ENCODE peak calls at places on chromosome 7, in eight cellular contexts. H is GM12878, A is HepG2, D is transverse colon, O is sigmoid colon, R is upper lobe of left lung, Y is SK-N-SH, P is K562. Q is an unnamed sample.
A peak's percentile ranks its signal among the peaks of the same experiment; 100 is the strongest.

GRCh38 chr7:138324905-138325304 is 135.2 kb upstream of the TRIM24 start:
- DNase-seq in H (no peak), A (no peak), D (no peak), O (no peak), R (no peak), Y (no peak), P (no peak), Q (no peak)

GRCh38 chr7:87128883-87129282 is 23.4 kb upstream of the DMTF1 start:
- DNase-seq in H (no peak), A (no peak), D (no peak), O (no peak), R (no peak), Y (no peak), P (peak; percentile 74), Q (no peak)

GRCh38 chr7:4774804-4775280 is 581 bp upstream of the AP5Z1 start:
- DNase-seq in H (no peak), A (peak; percentile 48), D (no peak), O (no peak), R (peak; percentile 54), Y (peak; percentile 72), P (peak; percentile 39), Q (peak; percentile 40)

GRCh38 chr7:142571581-142571980 is 177.7 kb upstream of the PRSS1 start:
- DNase-seq in H (no peak), A (no peak), D (no peak), O (no peak), R (no peak), Y (no peak), P (no peak), Q (no peak)

GRCh38 chr7:52088008-52088787 is 771.6 kb upstream of the COBL start:
- DNase-seq in H (no peak), A (no peak), D (no peak), O (no peak), R (no peak), Y (peak; percentile 30), P (no peak), Q (no peak)

GRCh38 chr7:138756591-138757222 is 41.1 kb upstream of the TMEM213 start:
- DNase-seq in H (no peak), A (no peak), D (no peak), O (no peak), R (no peak), Y (no peak), P (no peak), Q (no peak)

GRCh38 chr7:151251926-151252835 is 3.7 kb upstream of the SMARCD3 start:
- DNase-seq in H (no peak), A (no peak), D (peak; percentile 54), O (peak; percentile 89), R (no peak), Y (peak; percentile 100), P (peak; percentile 71), Q (peak; percentile 70)

GRCh38 chr7:38309555-38309954 is 36.1 kb upstream of the TARP start:
- DNase-seq in H (no peak), A (no peak), D (no peak), O (no peak), R (no peak), Y (no peak), P (no peak), Q (no peak)

GRCh38 chr7:110071219-110071618 is 1019.7 kb upstream of the LRRN3 start:
- DNase-seq in H (no peak), A (no peak), D (no peak), O (no peak), R (no peak), Y (no peak), P (no peak), Q (no peak)

GRCh38 chr7:112238852-112239610 is 32.5 kb downstream of the ZNF277 start:
- DNase-seq in H (no peak), A (peak; percentile 8), D (no peak), O (no peak), R (no peak), Y (no peak), P (no peak), Q (no peak)

GRCh38 chr7:148540041-148540738 is 50.4 kb upstream of the C7orf33 start:
- DNase-seq in H (no peak), A (no peak), D (no peak), O (peak; percentile 70), R (no peak), Y (peak; percentile 16), P (no peak), Q (no peak)

GRCh38 chr7:120218702-120219101 is 54.3 kb upstream of the KCND2 start:
- DNase-seq in H (no peak), A (no peak), D (no peak), O (peak; percentile 70), R (no peak), Y (no peak), P (no peak), Q (no peak)

GRCh38 chr7:114663502-114663901 is 248.9 kb downstream of the FOXP2 start:
- DNase-seq in H (peak; percentile 15), A (peak; percentile 3), D (peak; percentile 8), O (no peak), R (no peak), Y (no peak), P (no peak), Q (no peak)

GRCh38 chr7:1409555-1409954 is 49.7 kb downstream of the MICALL2 start:
- DNase-seq in H (no peak), A (no peak), D (no peak), O (no peak), R (no peak), Y (peak; percentile 36), P (no peak), Q (no peak)

GRCh38 chr7:98394377-98394836 is 6.5 kb downstream of the BAIAP2L1 start:
- DNase-seq in H (no peak), A (no peak), D (no peak), O (peak; percentile 30), R (no peak), Y (no peak), P (no peak), Q (no peak)

GRCh38 chr7:137834552-137834951 is 12.2 kb downstream of the DGKI start:
- DNase-seq in H (no peak), A (no peak), D (no peak), O (no peak), R (no peak), Y (no peak), P (no peak), Q (no peak)

GRCh38 chr7:81051811-81052413 is 133.1 kb upstream of the SEMA3C start:
- DNase-seq in H (no peak), A (no peak), D (no peak), O (no peak), R (no peak), Y (no peak), P (no peak), Q (no peak)

GRCh38 chr7:115145512-115145911 is 223.6 kb downstream of the MDFIC start:
- DNase-seq in H (peak; percentile 15), A (no peak), D (no peak), O (no peak), R (no peak), Y (no peak), P (no peak), Q (no peak)

GRCh38 chr7:157016352-157017041 is 6.0 kb upstream of the MNX1 start:
- DNase-seq in H (peak; percentile 72), A (no peak), D (no peak), O (no peak), R (no peak), Y (peak; percentile 33), P (no peak), Q (no peak)

GRCh38 chr7:84294391-84294790 is 99.8 kb upstream of the SEMA3A start:
- DNase-seq in H (no peak), A (no peak), D (no peak), O (no peak), R (no peak), Y (no peak), P (no peak), Q (no peak)
- TF ChIP-seq POLR2AphosphoS5 in H (no peak), A (no peak), D (no peak), O (no peak), R (no peak), Y (no peak), P (no peak), Q (no peak)

GRCh38 chr7:139886899-139887298 is 57.8 kb downstream of the TBXAS1 start:
- DNase-seq in H (no peak), A (no peak), D (no peak), O (no peak), R (no peak), Y (no peak), P (no peak), Q (no peak)

GRCh38 chr7:139889186-139889871 is 60.3 kb downstream of the TBXAS1 start:
- DNase-seq in H (no peak), A (peak; percentile 10), D (no peak), O (no peak), R (no peak), Y (no peak), P (no peak), Q (no peak)

GRCh38 chr7:139886206-139886605 is 57.1 kb downstream of the TBXAS1 start:
- DNase-seq in H (no peak), A (no peak), D (no peak), O (no peak), R (no peak), Y (no peak), P (no peak), Q (no peak)

GRCh38 chr7:139884441-139884840 is 55.4 kb downstream of the TBXAS1 start:
- DNase-seq in H (no peak), A (no peak), D (no peak), O (no peak), R (no peak), Y (no peak), P (no peak), Q (no peak)

GRCh38 chr7:139887895-139888518 is 58.9 kb downstream of the TBXAS1 start:
- DNase-seq in H (no peak), A (no peak), D (no peak), O (no peak), R (no peak), Y (no peak), P (peak; percentile 57), Q (no peak)
- TF ChIP-seq CTCF in H (no peak), A (no peak), D (no peak), O (no peak), R (no peak), Y (no peak), P (no peak), Q (no peak)

GRCh38 chr7:22066484-22066883 is 120.8 kb upstream of the CDCA7L start:
- DNase-seq in H (no peak), A (no peak), D (no peak), O (no peak), R (no peak), Y (no peak), P (no peak), Q (no peak)
- TF ChIP-seq EP300 in H (no peak), A (no peak), D (no peak), O (no peak), R (no peak), Y (no peak), P (no peak), Q (no peak)

GRCh38 chr7:69786707-69787395 is 188.6 kb downstream of the AUTS2 start:
- DNase-seq in H (no peak), A (no peak), D (no peak), O (no peak), R (no peak), Y (no peak), P (no peak), Q (no peak)

GRCh38 chr7:69782917-69783684 is 184.8 kb downstream of the AUTS2 start:
- DNase-seq in H (no peak), A (no peak), D (peak; percentile 18), O (peak; percentile 85), R (no peak), Y (no peak), P (no peak), Q (no peak)

GRCh38 chr7:69791739-69792138 is 193.5 kb downstream of the AUTS2 start:
- DNase-seq in H (no peak), A (no peak), D (no peak), O (no peak), R (no peak), Y (no peak), P (no peak), Q (no peak)

GRCh38 chr7:69790915-69791473 is 192.7 kb downstream of the AUTS2 start:
- DNase-seq in H (no peak), A (no peak), D (no peak), O (no peak), R (no peak), Y (no peak), P (no peak), Q (no peak)

GRCh38 chr7:69787736-69788431 is 189.6 kb downstream of the AUTS2 start:
- DNase-seq in H (no peak), A (no peak), D (no peak), O (no peak), R (no peak), Y (no peak), P (no peak), Q (no peak)
- TF ChIP-seq POLR2AphosphoS5 in H (no peak), A (no peak), D (no peak), O (no peak), R (no peak), Y (no peak), P (no peak), Q (no peak)